ENCODE peak calls at places on chromosomes 2 and 18, in four cellular contexts. M is activated T-helper 9 cell treated with anti-CD3 and anti-CD28 coated beads, Interleukin-2, amount 50 U/mL, for 16 hours; P is GM23338; N is GM20000. X is an unnamed sample.

GRCh38 chr18:70931942-70932814 is 643.3 kb downstream of the SOCS6 start:
- DNase-seq in P (peak), M (no peak), N (peak), X (no peak)

GRCh38 chr2:29192526-29192925 is 77.3 kb downstream of the CLIP4 start:
- DNase-seq in P (no peak), M (no peak), N (no peak), X (no peak)

GRCh38 chr2:236679906-236680305 is 110.3 kb downstream of the ACKR3 start:
- DNase-seq in M (no peak), P (no peak), N (no peak), X (no peak)

GRCh38 chr2:9760069-9760910 is 83.0 kb upstream of the TAF1B start:
- DNase-seq in N (no peak), P (no peak), M (no peak), X (no peak)

GRCh38 chr2:10267551-10268465 is 34.9 kb upstream of the HPCAL1 start:
- DNase-seq in M (no peak), N (no peak), P (peak), X (peak)

GRCh38 chr2:12714391-12715221 is 2.1 kb upstream of the TRIB2 start:
- DNase-seq in N (no peak), M (no peak), P (peak), X (no peak)

GRCh38 chr2:60549250-60550150 is 4.0 kb downstream of the BCL11A start:
- DNase-seq in M (no peak), N (peak), P (peak), X (peak)

GRCh38 chr18:39389800-39390379 is 1824.3 kb upstream of the CELF4 start:
- DNase-seq in N (no peak), P (peak), M (no peak), X (no peak)

GRCh38 chr2:127149384-127149783 is 42.4 kb upstream of the BIN1 start:
- DNase-seq in N (no peak), M (no peak), P (no peak), X (no peak)

GRCh38 chr2:43276962-43277383 is 50.6 kb upstream of the ZFP36L2 start:
- DNase-seq in M (no peak), P (no peak), N (no peak), X (peak)

GRCh38 chr2:83055338-83056010 is 1403.6 kb downstream of the SUCLG1 start:
- DNase-seq in M (no peak), P (no peak), N (no peak), X (no peak)

GRCh38 chr2:161161074-161161577 is 898 bp downstream of the TANK start:
- DNase-seq in M (no peak), P (peak), N (no peak), X (no peak)

GRCh38 chr18:26091047-26091630 is 726 bp upstream of the SS18 start:
- DNase-seq in M (no peak), N (peak), P (peak), X (no peak)

GRCh38 chr2:214651451-214651850 is 158.0 kb downstream of the BARD1 start:
- DNase-seq in N (no peak), P (no peak), M (no peak), X (no peak)

GRCh38 chr18:46291149-46291548 is 187.0 kb downstream of the HAUS1 start:
- DNase-seq in N (no peak), P (no peak), M (no peak), X (no peak)

GRCh38 chr2:127404466-127405251 is 13.6 kb upstream of the PROC start:
- DNase-seq in P (no peak), M (no peak), N (no peak), X (no peak)

GRCh38 chr2:8160959-8161358 is 520.9 kb upstream of the ID2 start:
- DNase-seq in N (no peak), P (no peak), M (no peak), X (no peak)

GRCh38 chr18:67519582-67519981 is 3.1 kb upstream of the DSEL start:
- DNase-seq in N (no peak), M (no peak), P (no peak), X (no peak)

GRCh38 chr2:73487112-73487657 is 101.5 kb downstream of the ALMS1 start:
- DNase-seq in P (no peak), M (no peak), N (no peak), X (no peak)

GRCh38 chr18:54690198-54690597 is 99.2 kb downstream of the DYNAP start:
- DNase-seq in M (no peak), N (no peak), P (no peak), X (no peak)

GRCh38 chr2:136441979-136442378 is 323.4 kb upstream of the THSD7B start:
- DNase-seq in M (no peak), N (no peak), P (peak), X (no peak)

GRCh38 chr2:65232636-65233035 is 5.0 kb downstream of the ACTR2 start:
- DNase-seq in M (no peak), N (peak), P (no peak), X (no peak)

GRCh38 chr2:20355131-20355530 is 4.5 kb upstream of the PUM2 start:
- DNase-seq in N (no peak), P (no peak), M (no peak), X (no peak)

GRCh38 chr18:46343940-46344372 is 239.8 kb downstream of the HAUS1 start:
- DNase-seq in N (peak), P (peak), M (no peak), X (peak)

GRCh38 chr2:72995420-72996151 is 75.9 kb downstream of the SFXN5 start:
- DNase-seq in M (no peak), P (no peak), N (no peak), X (no peak)

GRCh38 chr2:224309216-224309615 is 92.7 kb downstream of the FAM124B start:
- DNase-seq in P (no peak), N (no peak), M (no peak), X (no peak)